ENCODE peak calls at places on chromosome 13, in six cellular contexts. Q is SJSA1, R is cardiac fibroblast, M is EH, S is iris pigment epithelial cell, W is WTC11. E is an unnamed sample.

GRCh38 chr13:106110241-106110855 is 425.1 kb downstream of the EFNB2 start:
- DNase-seq in Q (peak; percentile 86), S (no peak), R (no peak), W (no peak), M (peak; percentile 85), E (peak; percentile 71)

GRCh38 chr13:76473552-76474134 is 412.6 kb downstream of the KCTD12 start:
- DNase-seq in W (peak; percentile 78), M (peak; percentile 79), R (peak; percentile 92), Q (peak; percentile 65), S (peak; percentile 85), E (peak; percentile 69)

GRCh38 chr13:33218020-33218419 is 67.5 kb downstream of the STARD13 start:
- DNase-seq in W (no peak), M (peak; percentile 87), S (peak; percentile 89), R (peak; percentile 48), Q (no peak), E (peak; percentile 80)

GRCh38 chr13:114127473-114128347 is 4.7 kb downstream of the RASA3 start:
- DNase-seq in M (peak; percentile 17), W (no peak), R (no peak), Q (no peak), S (no peak), E (no peak)

GRCh38 chr13:40180776-40181175 is 485.7 kb downstream of the FOXO1 start:
- DNase-seq in M (no peak), S (no peak), R (no peak), W (no peak), Q (no peak), E (no peak)

GRCh38 chr13:50780201-50781015 is 63.1 kb downstream of the DLEU7 start:
- DNase-seq in W (no peak), Q (no peak), R (no peak), S (no peak), M (no peak), E (no peak)

GRCh38 chr13:42753697-42754096 is 27.7 kb upstream of the FAM216B start:
- DNase-seq in R (peak; percentile 46), Q (peak; percentile 90), S (no peak), M (no peak), W (no peak), E (no peak)

GRCh38 chr13:30690282-30691188 is 44.8 kb upstream of the ALOX5AP start:
- DNase-seq in S (peak; percentile 97), R (peak; percentile 99), Q (peak; percentile 86), W (no peak), M (peak; percentile 96), E (peak; percentile 96)

GRCh38 chr13:40479196-40479845 is 187.1 kb downstream of the FOXO1 start:
- DNase-seq in M (no peak), W (no peak), Q (no peak), R (no peak), S (no peak), E (no peak)

GRCh38 chr13:20942938-20943518 is 40.5 kb upstream of the XPO4 start:
- DNase-seq in W (no peak), Q (no peak), M (no peak), R (no peak), S (no peak), E (no peak)

GRCh38 chr13:21256351-21256761 is 79.9 kb downstream of the MRPL57 start:
- DNase-seq in Q (no peak), R (no peak), S (no peak), M (no peak), W (no peak), E (no peak)

GRCh38 chr13:51585696-51586095 is 1.4 kb downstream of the WDFY2 start:
- DNase-seq in M (peak; percentile 73), S (peak; percentile 70), Q (peak; percentile 44), W (no peak), R (peak; percentile 84), E (peak; percentile 74)

GRCh38 chr13:81487151-81487550 is 1146.2 kb upstream of the SPRY2 start:
- DNase-seq in M (no peak), Q (no peak), W (peak; percentile 49), R (peak; percentile 6), S (peak; percentile 44), E (no peak)